ENCODE peak calls at places on chromosome 6, in five cellular contexts. One of them, this sample, is unnamed.

GRCh38 chr6:170137176-170137891 is 153.5 kb downstream of the DLL1 start:
- DNase-seq in pancreas: peak; percentile 12
- DNase-seq in left lung: peak; percentile 33
- DNase-seq in prostate gland: no peak
- DNase-seq in psoas muscle: no peak
- DNase-seq in this sample: peak; percentile 59

GRCh38 chr6:40806479-40806878 is 219.3 kb upstream of the LRFN2 start:
- DNase-seq in psoas muscle: no peak
- DNase-seq in pancreas: no peak
- DNase-seq in prostate gland: no peak
- DNase-seq in left lung: no peak
- DNase-seq in this sample: no peak

GRCh38 chr6:133512410-133513016 is 271.4 kb downstream of the EYA4 start:
- DNase-seq in psoas muscle: peak; percentile 26
- DNase-seq in left lung: no peak
- DNase-seq in prostate gland: peak; percentile 29
- DNase-seq in pancreas: peak; percentile 18
- DNase-seq in this sample: no peak

GRCh38 chr6:168042426-168043192 is 36.4 kb downstream of the FRMD1 start:
- DNase-seq in psoas muscle: no peak
- DNase-seq in prostate gland: no peak
- DNase-seq in left lung: no peak
- DNase-seq in pancreas: no peak
- DNase-seq in this sample: peak; percentile 51

GRCh38 chr6:91730710-91731109 is 1143.8 kb upstream of the MAP3K7 start:
- DNase-seq in prostate gland: no peak
- DNase-seq in pancreas: no peak
- DNase-seq in left lung: no peak
- DNase-seq in psoas muscle: no peak
- DNase-seq in this sample: no peak

GRCh38 chr6:150720774-150721233 is 121.1 kb downstream of the PLEKHG1 start:
- DNase-seq in pancreas: no peak
- DNase-seq in prostate gland: no peak
- DNase-seq in left lung: no peak
- DNase-seq in psoas muscle: no peak
- DNase-seq in this sample: no peak

GRCh38 chr6:64357430-64357829 is 721.8 kb downstream of the PHF3 start:
- DNase-seq in psoas muscle: no peak
- DNase-seq in left lung: no peak
- DNase-seq in prostate gland: no peak
- DNase-seq in pancreas: no peak
- DNase-seq in this sample: no peak

GRCh38 chr6:80206758-80207157 is 100.3 kb downstream of the BCKDHB start:
- DNase-seq in left lung: no peak
- DNase-seq in pancreas: no peak
- DNase-seq in psoas muscle: no peak
- DNase-seq in prostate gland: no peak
- DNase-seq in this sample: no peak

GRCh38 chr6:100105919-100106318 is 111.9 kb upstream of the MCHR2 start:
- DNase-seq in pancreas: no peak
- DNase-seq in prostate gland: no peak
- DNase-seq in left lung: no peak
- DNase-seq in psoas muscle: no peak
- DNase-seq in this sample: no peak

GRCh38 chr6:36118550-36119107 is 11.7 kb upstream of the MAPK13 start:
- DNase-seq in prostate gland: no peak
- DNase-seq in psoas muscle: no peak
- DNase-seq in pancreas: no peak
- DNase-seq in left lung: peak; percentile 72
- DNase-seq in this sample: peak; percentile 49

GRCh38 chr6:113632220-113632864 is 224.8 kb upstream of the MARCKS start:
- DNase-seq in psoas muscle: peak; percentile 40
- DNase-seq in left lung: peak; percentile 41
- DNase-seq in pancreas: peak; percentile 52
- DNase-seq in prostate gland: peak; percentile 86
- DNase-seq in this sample: peak; percentile 58

GRCh38 chr6:142945446-142946180 is 637 bp upstream of the HIVEP2 start:
- DNase-seq in pancreas: peak; percentile 75
- DNase-seq in prostate gland: peak; percentile 20
- DNase-seq in psoas muscle: no peak
- DNase-seq in left lung: peak; percentile 62
- DNase-seq in this sample: peak; percentile 75

GRCh38 chr6:169166896-169167580 is 86.6 kb downstream of the THBS2 start:
- DNase-seq in pancreas: no peak
- DNase-seq in prostate gland: no peak
- DNase-seq in psoas muscle: no peak
- DNase-seq in left lung: no peak
- DNase-seq in this sample: no peak

GRCh38 chr6:37632989-37633550 is 64.6 kb downstream of the MDGA1 start:
- DNase-seq in prostate gland: no peak
- DNase-seq in pancreas: no peak
- DNase-seq in psoas muscle: no peak
- DNase-seq in left lung: no peak
- DNase-seq in this sample: no peak

GRCh38 chr6:141510803-141511202 is 621.9 kb upstream of the GJE1 start:
- DNase-seq in left lung: no peak
- DNase-seq in prostate gland: no peak
- DNase-seq in psoas muscle: no peak
- DNase-seq in pancreas: no peak
- DNase-seq in this sample: no peak

GRCh38 chr6:39804666-39805065 is 12.5 kb downstream of the DAAM2 start:
- DNase-seq in left lung: no peak
- DNase-seq in psoas muscle: no peak
- DNase-seq in prostate gland: no peak
- DNase-seq in pancreas: no peak
- DNase-seq in this sample: no peak

GRCh38 chr6:140736227-140736626 is 1361.8 kb upstream of the CITED2 start:
- DNase-seq in prostate gland: no peak
- DNase-seq in psoas muscle: no peak
- DNase-seq in left lung: no peak
- DNase-seq in pancreas: no peak
- DNase-seq in this sample: no peak

GRCh38 chr6:154397491-154398195 is 41.0 kb upstream of the IPCEF1 start:
- DNase-seq in left lung: no peak
- DNase-seq in pancreas: no peak
- DNase-seq in psoas muscle: no peak
- DNase-seq in prostate gland: no peak
- DNase-seq in this sample: no peak

GRCh38 chr6:36852481-36853147 is 13.4 kb upstream of the CPNE5 start:
- DNase-seq in pancreas: no peak
- DNase-seq in prostate gland: no peak
- DNase-seq in left lung: peak; percentile 51
- DNase-seq in psoas muscle: peak; percentile 56
- DNase-seq in this sample: no peak

GRCh38 chr6:105879902-105880547 is 206.1 kb upstream of the PRDM1 start:
- DNase-seq in left lung: peak; percentile 79
- DNase-seq in prostate gland: no peak
- DNase-seq in psoas muscle: no peak
- DNase-seq in pancreas: peak; percentile 51
- DNase-seq in this sample: no peak

GRCh38 chr6:133131621-133132020 is 109.5 kb upstream of the EYA4 start:
- DNase-seq in left lung: no peak
- DNase-seq in pancreas: no peak
- DNase-seq in psoas muscle: peak; percentile 38
- DNase-seq in prostate gland: peak; percentile 4
- DNase-seq in this sample: no peak

GRCh38 chr6:160756871-160757270 is 54.8 kb downstream of the PLG start:
- DNase-seq in psoas muscle: no peak
- DNase-seq in left lung: no peak
- DNase-seq in pancreas: no peak
- DNase-seq in prostate gland: no peak
- DNase-seq in this sample: no peak

GRCh38 chr6:108168501-108168979 is 2.7 kb downstream of the NR2E1 start:
- DNase-seq in psoas muscle: peak; percentile 42
- DNase-seq in left lung: no peak
- DNase-seq in prostate gland: no peak
- DNase-seq in pancreas: no peak
- DNase-seq in this sample: peak; percentile 56

GRCh38 chr6:104325341-104326172 is 534.2 kb downstream of the HACE1 start:
- DNase-seq in pancreas: no peak
- DNase-seq in prostate gland: no peak
- DNase-seq in left lung: no peak
- DNase-seq in psoas muscle: no peak
- DNase-seq in this sample: no peak

GRCh38 chr6:20056350-20056992 is 155.8 kb downstream of the MBOAT1 start:
- DNase-seq in left lung: no peak
- DNase-seq in pancreas: no peak
- DNase-seq in prostate gland: no peak
- DNase-seq in psoas muscle: no peak
- DNase-seq in this sample: no peak

GRCh38 chr6:17115251-17116089 is 13.6 kb downstream of the STMND1 start:
- DNase-seq in psoas muscle: no peak
- DNase-seq in left lung: no peak
- DNase-seq in pancreas: peak; percentile 33
- DNase-seq in prostate gland: no peak
- DNase-seq in this sample: no peak

DNA sequence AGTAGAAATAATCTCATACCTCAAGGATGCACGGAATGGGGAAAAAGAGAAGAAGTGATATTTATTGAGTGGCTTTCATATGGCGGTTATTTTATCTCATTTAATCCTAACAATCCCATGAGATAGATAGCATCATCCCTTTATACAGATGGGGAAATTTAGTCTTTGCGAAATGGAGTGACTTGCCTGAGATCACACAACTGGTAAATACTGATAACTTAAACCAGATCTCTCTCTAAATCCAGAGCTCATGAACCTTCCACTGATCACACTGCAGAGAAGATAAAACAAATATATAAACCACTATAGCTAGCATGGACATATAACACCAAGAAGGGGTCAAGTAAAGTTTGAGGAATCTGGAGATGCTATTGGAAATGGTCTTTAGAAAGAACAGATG is 139.9 kb upstream of the TNFAIP3 start:
- DNase-seq in prostate gland: no peak
- DNase-seq in pancreas: no peak
- DNase-seq in left lung: no peak
- DNase-seq in psoas muscle: no peak
- DNase-seq in this sample: no peak
- H3K4me1 ChIP-seq in prostate gland: peaks cover 13% of the 10 kb centered on the region
- H3K4me1 ChIP-seq in pancreas: no peaks in the 10 kb centered on the region
- H3K4me1 ChIP-seq in left lung: no peaks in the 10 kb centered on the region
- H3K4me1 ChIP-seq in psoas muscle: no peaks in the 10 kb centered on the region
- H3K4me1 ChIP-seq in this sample: peaks cover 19% of the 10 kb centered on the region

DNA sequence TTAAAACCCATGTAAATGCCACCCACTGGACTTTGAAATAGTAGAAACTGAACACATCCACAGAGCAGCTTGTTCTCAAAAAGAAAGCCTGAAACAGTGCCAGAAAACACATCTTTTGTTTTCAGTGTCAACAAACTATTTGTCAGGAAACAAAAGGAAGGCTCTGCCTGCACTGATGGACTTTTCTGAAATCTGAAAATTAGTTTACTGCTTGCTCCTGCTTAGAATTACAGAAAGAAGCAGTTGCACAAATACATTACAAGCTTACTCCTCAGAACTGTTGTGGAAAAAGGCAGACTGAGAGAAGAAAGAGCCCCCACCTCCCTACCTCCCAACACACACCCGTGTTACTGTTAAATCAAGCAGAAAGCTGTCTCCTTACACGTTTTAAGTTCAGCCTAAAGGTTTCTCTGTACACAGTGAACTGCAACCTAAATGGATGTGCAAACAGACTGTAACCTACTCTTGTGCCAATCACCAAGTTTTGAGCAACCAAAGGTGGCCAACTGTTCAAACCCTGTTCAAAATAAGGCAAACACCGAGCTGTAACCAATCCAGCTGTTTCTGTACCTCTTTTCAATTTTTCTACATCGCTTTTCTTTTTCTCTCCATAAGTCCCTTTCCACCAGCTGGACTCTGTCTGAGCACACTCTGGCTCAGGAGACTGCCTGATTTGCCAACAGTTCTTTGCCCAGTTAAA is 43.7 kb downstream of the FRK start:
- DNase-seq in psoas muscle: no peak
- DNase-seq in prostate gland: peak; percentile 49
- DNase-seq in left lung: no peak
- DNase-seq in pancreas: no peak
- DNase-seq in this sample: no peak
- TF ChIP-seq CTCF in psoas muscle: no peak
- TF ChIP-seq CTCF in prostate gland: no peak
- TF ChIP-seq CTCF in left lung: no peak
- TF ChIP-seq CTCF in pancreas: no peak
- TF ChIP-seq CTCF in this sample: no peak

GRCh38 chr6:28633445-28634215 is 107.9 kb downstream of the GPX5 start:
- DNase-seq in left lung: no peak
- DNase-seq in psoas muscle: no peak
- DNase-seq in pancreas: no peak
- DNase-seq in prostate gland: no peak
- DNase-seq in this sample: no peak

GRCh38 chr6:28634406-28634757 is 108.7 kb downstream of the GPX5 start:
- DNase-seq in left lung: no peak
- DNase-seq in pancreas: no peak
- DNase-seq in psoas muscle: no peak
- DNase-seq in prostate gland: no peak
- DNase-seq in this sample: no peak

GRCh38 chr6:28635547-28636158 is 110.0 kb downstream of the GPX5 start:
- DNase-seq in psoas muscle: no peak
- DNase-seq in pancreas: no peak
- DNase-seq in prostate gland: no peak
- DNase-seq in left lung: no peak
- DNase-seq in this sample: no peak

GRCh38 chr6:28632326-28632851 is 106.7 kb downstream of the GPX5 start:
- DNase-seq in psoas muscle: no peak
- DNase-seq in prostate gland: no peak
- DNase-seq in pancreas: no peak
- DNase-seq in left lung: no peak
- DNase-seq in this sample: no peak

DNA sequence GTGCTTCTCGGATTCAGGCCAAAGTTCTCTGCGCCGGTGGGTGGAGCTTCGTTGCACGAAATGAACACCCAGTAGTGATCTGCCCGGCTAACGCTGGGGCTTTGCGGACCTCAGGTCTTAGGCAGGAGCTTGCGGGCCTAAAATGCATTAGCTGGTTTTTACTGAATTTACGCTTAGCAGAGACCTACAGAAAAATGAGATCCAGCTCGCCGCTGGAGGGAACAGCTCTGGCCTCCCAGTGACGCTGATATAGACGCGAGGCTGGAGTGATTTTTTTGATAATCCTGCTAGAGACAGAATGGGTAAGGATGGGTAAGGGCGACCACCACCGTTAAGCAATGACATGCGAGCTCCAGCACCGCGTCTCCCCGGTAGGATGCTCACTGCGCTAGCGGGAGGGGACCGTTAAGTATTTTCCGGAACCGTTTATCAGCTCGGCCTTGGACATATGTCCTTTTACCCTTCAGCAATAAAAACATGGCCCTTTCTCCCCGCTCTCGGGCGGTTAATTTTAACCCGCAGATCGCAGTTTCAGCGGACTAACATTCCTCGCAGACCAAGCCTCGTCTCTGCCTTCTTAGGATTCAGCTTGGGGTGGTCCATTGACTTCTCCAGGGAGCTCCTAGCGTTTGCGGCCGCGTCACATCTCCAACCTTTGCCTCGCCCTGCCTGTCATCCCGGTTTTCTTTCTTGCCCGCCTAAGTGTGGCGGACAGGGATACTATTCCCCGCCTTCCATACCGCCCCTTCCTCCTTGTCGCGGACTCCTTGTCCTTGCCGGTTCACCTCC is 109.3 kb downstream of the GPX5 start:
- DNase-seq in pancreas: no peak
- DNase-seq in psoas muscle: no peak
- DNase-seq in prostate gland: no peak
- DNase-seq in left lung: no peak
- DNase-seq in this sample: peak; percentile 57
- H3K27me3 ChIP-seq in pancreas: no peaks in the 10 kb centered on the region
- H3K27me3 ChIP-seq in psoas muscle: peaks cover 27% of the 10 kb centered on the region
- H3K27me3 ChIP-seq in prostate gland: no peaks in the 10 kb centered on the region
- H3K27me3 ChIP-seq in left lung: peaks cover 45% of the 10 kb centered on the region
- H3K27me3 ChIP-seq in this sample: no peaks in the 10 kb centered on the region

GRCh38 chr6:112227411-112227810 is 27.0 kb downstream of the LAMA4 start:
- DNase-seq in left lung: no peak
- DNase-seq in psoas muscle: no peak
- DNase-seq in prostate gland: no peak
- DNase-seq in pancreas: no peak
- DNase-seq in this sample: no peak
- H3K4me1 ChIP-seq in left lung: peaks cover 15% of the 10 kb centered on the region
- H3K4me1 ChIP-seq in psoas muscle: peaks cover 6% of the 10 kb centered on the region
- H3K4me1 ChIP-seq in prostate gland: no peaks in the 10 kb centered on the region
- H3K4me1 ChIP-seq in pancreas: no peaks in the 10 kb centered on the region
- H3K4me1 ChIP-seq in this sample: no peaks in the 10 kb centered on the region

This sample was measured in right lobe of liver.